ENCODE peak calls at places on chromosomes 11 and 22, in four cellular contexts. N is thyroid gland; D is astrocyte of the spinal cord; O is stimulated activated CD8-positive, alpha-beta memory T cell treated with anti-CD3 and anti-CD28 coated beads, Interleukin-4, amount 100 ng/mL, for 24 hours. C is an unnamed sample.

GRCh38 chr11:91248199-91248807 is 976.3 kb upstream of the FAT3 start:
- DNase-seq in D (peak), N (peak), O (no peak), C (no peak)

GRCh38 chr22:24290459-24290858 is 19.8 kb downstream of the SPECC1L start:
- DNase-seq in D (no peak), O (no peak), N (no peak), C (no peak)

GRCh38 chr11:40384991-40385390 is 1074.5 kb downstream of the LRRC4C start:
- DNase-seq in D (peak), O (no peak), N (no peak), C (no peak)

GRCh38 chr22:46451741-46452140 is 85.7 kb downstream of the CELSR1 start:
- DNase-seq in O (no peak), D (no peak), N (no peak), C (no peak)

GRCh38 chr11:133710681-133711240 is 134.6 kb downstream of the SPATA19 start:
- DNase-seq in O (no peak), N (no peak), D (no peak), C (no peak)

GRCh38 chr11:119912214-119912613 is 183.2 kb upstream of the NECTIN1 start:
- DNase-seq in N (no peak), D (no peak), O (no peak), C (no peak)

GRCh38 chr11:108226036-108226435 is 3.2 kb downstream of the ATM start:
- DNase-seq in O (no peak), D (no peak), N (no peak), C (no peak)

GRCh38 chr11:71499546-71499945 is 27.5 kb upstream of the KRTAP5-7 start:
- DNase-seq in N (no peak), O (no peak), D (no peak), C (no peak)

GRCh38 chr11:66478823-66479740 is 1.2 kb upstream of the DPP3 start:
- DNase-seq in O (no peak), N (peak), D (no peak), C (no peak)

GRCh38 chr11:2462986-2463765 is 18.4 kb downstream of the KCNQ1 start:
- DNase-seq in O (no peak), D (no peak), N (peak), C (no peak)

GRCh38 chr22:46758867-46759290 is 3.6 kb upstream of the TBC1D22A start:
- DNase-seq in N (peak), D (peak), O (peak), C (no peak)

GRCh38 chr11:77106321-77106720 is 3.7 kb downstream of the OMP start:
- DNase-seq in D (no peak), O (no peak), N (no peak), C (no peak)

GRCh38 chr11:17541330-17541885 is 2.8 kb downstream of the USH1C start:
- DNase-seq in O (no peak), D (no peak), N (no peak), C (no peak)

GRCh38 chr11:63769044-63769718 is 606 bp upstream of the ZFTA start:
- DNase-seq in N (peak), O (peak), D (peak), C (no peak)

GRCh38 chr11:118263694-118264567 is at the start of gene MPZL2:
- DNase-seq in N (peak), O (no peak), D (no peak), C (no peak)

GRCh38 chr11:14350215-14350614 is 8.8 kb downstream of the RRAS2 start:
- DNase-seq in N (no peak), D (no peak), O (no peak), C (no peak)

GRCh38 chr22:27088026-27088425 is 430.6 kb downstream of the MIAT start:
- DNase-seq in N (no peak), D (peak), O (no peak), C (no peak)

GRCh38 chr22:45823331-45823730 is 151.7 kb downstream of the ATXN10 start:
- DNase-seq in N (no peak), D (no peak), O (no peak), C (no peak)

GRCh38 chr11:1540074-1540473 is 32.0 kb downstream of the DUSP8 start:
- DNase-seq in N (no peak), D (no peak), O (no peak), C (no peak)

GRCh38 chr11:64675417-64676252 is 47.4 kb downstream of the NRXN2 start:
- DNase-seq in N (peak), O (no peak), D (peak), C (no peak)

GRCh38 chr11:68354181-68354872 is 41.9 kb downstream of the LRP5 start:
- DNase-seq in N (peak), D (peak), O (no peak), C (no peak)

GRCh38 chr11:35321532-35322320 is 97.6 kb downstream of the SLC1A2 start:
- DNase-seq in D (peak), O (no peak), N (no peak), C (no peak)

GRCh38 chr11:85826096-85826855 is 15.3 kb upstream of the SYTL2 start:
- DNase-seq in N (peak), O (no peak), D (peak), C (no peak)

GRCh38 chr22:44646668-44647067 is 55.3 kb upstream of the PRR5 start:
- DNase-seq in N (no peak), D (no peak), O (no peak), C (no peak)

GRCh38 chr11:3747704-3748103 is 49.6 kb downstream of the NUP98 start:
- DNase-seq in D (peak), O (no peak), N (no peak), C (no peak)

GRCh38 chr22:32255726-32256125 is 579 bp upstream of the SLC5A4 start:
- DNase-seq in O (no peak), D (no peak), N (no peak), C (no peak)

GRCh38 chr11:111942826-111943225 is 5.7 kb downstream of the DIXDC1 start:
- DNase-seq in O (no peak), D (peak), N (no peak), C (no peak)

C was measured in NK-92 treated with Interleukin-12 subunit alpha and Interleukin-12 subunit beta, amount 100 ng/mL, for 24 hours.